ENCODE peak calls at places on chromosomes 6 and 20, in eight cellular contexts. H is aorta, K is transverse colon, Q is pancreas, G is upper lobe of left lung, C is IMR-90, Z is ovary, P is psoas muscle. L is an unnamed sample.

GRCh38 chr6:109456710-109457595 is 1.4 kb upstream of the MICAL1 start:
- DNase-seq in H (peak; percentile 83), K (peak; percentile 73), Q (no peak), G (peak; percentile 83), C (peak; percentile 31), Z (peak; percentile 64), P (peak; percentile 86), L (peak; percentile 71)

GRCh38 chr6:5270093-5270680 is 8.9 kb downstream of the FARS2 start:
- DNase-seq in H (no peak), K (no peak), Q (no peak), G (no peak), C (no peak), Z (no peak), P (no peak), L (no peak)

GRCh38 chr20:38437796-38438195 is 2.7 kb upstream of the SNHG17 start:
- DNase-seq in H (no peak), K (no peak), Q (no peak), G (no peak), C (no peak), Z (no peak), P (no peak), L (no peak)

GRCh38 chr6:128209771-128210170 is 308.9 kb upstream of the THEMIS start:
- DNase-seq in H (no peak), K (no peak), Q (no peak), G (no peak), C (peak; percentile 79), Z (no peak), P (no peak), L (no peak)

GRCh38 chr20:62808211-62808865 is 3.7 kb downstream of the OGFR start:
- DNase-seq in H (peak; percentile 79), K (peak; percentile 72), Q (no peak), G (peak; percentile 74), C (peak; percentile 48), Z (peak; percentile 77), P (peak; percentile 83), L (peak; percentile 62)

GRCh38 chr6:156780117-156780641 is 3.0 kb downstream of the ARID1B start:
- DNase-seq in H (no peak), K (peak; percentile 63), Q (no peak), G (peak; percentile 88), C (peak; percentile 96), Z (no peak), P (no peak), L (peak; percentile 83)

GRCh38 chr20:24469116-24470030 is at the start of gene SYNDIG1:
- DNase-seq in H (no peak), K (no peak), Q (no peak), G (no peak), C (no peak), Z (no peak), P (no peak), L (no peak)

GRCh38 chr20:61521680-61522420 is 269.8 kb downstream of the CDH4 start:
- DNase-seq in H (no peak), K (no peak), Q (no peak), G (no peak), C (peak; percentile 42), Z (no peak), P (no peak), L (no peak)

GRCh38 chr6:87925373-87926060 is 122.1 kb upstream of the SPACA1 start:
- DNase-seq in H (no peak), K (peak; percentile 55), Q (no peak), G (no peak), C (no peak), Z (no peak), P (no peak), L (no peak)

GRCh38 chr20:44810061-44810390 is 320 bp downstream of the RIMS4 start:
- DNase-seq in H (peak; percentile 51), K (no peak), Q (no peak), G (no peak), C (no peak), Z (no peak), P (no peak), L (no peak)

GRCh38 chr6:90025418-90026089 is 131.3 kb downstream of the GJA10 start:
- DNase-seq in H (no peak), K (no peak), Q (no peak), G (no peak), C (peak; percentile 97), Z (no peak), P (no peak), L (peak; percentile 2)

GRCh38 chr6:52417675-52418111 is 2.4 kb upstream of the EFHC1 start:
- DNase-seq in H (no peak), K (no peak), Q (no peak), G (no peak), C (peak; percentile 68), Z (no peak), P (no peak), L (no peak)

GRCh38 chr6:138161118-138161433 is 663 bp upstream of the ARFGEF3 start:
- DNase-seq in H (no peak), K (no peak), Q (no peak), G (no peak), C (no peak), Z (no peak), P (no peak), L (peak; percentile 51)

GRCh38 chr6:958531-958930 is 265.6 kb upstream of the EXOC2 start:
- DNase-seq in H (no peak), K (no peak), Q (no peak), G (no peak), C (peak; percentile 89), Z (no peak), P (no peak), L (no peak)

GRCh38 chr6:152534541-152534940 is 102.6 kb downstream of the SYNE1 start:
- DNase-seq in H (no peak), K (no peak), Q (no peak), G (no peak), C (no peak), Z (no peak), P (no peak), L (no peak)

GRCh38 chr20:588476-588875 is 21.6 kb downstream of the TCF15 start:
- DNase-seq in H (no peak), K (no peak), Q (no peak), G (no peak), C (no peak), Z (no peak), P (no peak), L (no peak)

GRCh38 chr20:39269031-39269461 is 306.9 kb downstream of the DHX35 start:
- DNase-seq in H (no peak), K (peak; percentile 40), Q (peak; percentile 69), G (peak; percentile 24), C (peak; percentile 3), Z (peak; percentile 18), P (peak; percentile 74), L (peak; percentile 66)

DNA sequence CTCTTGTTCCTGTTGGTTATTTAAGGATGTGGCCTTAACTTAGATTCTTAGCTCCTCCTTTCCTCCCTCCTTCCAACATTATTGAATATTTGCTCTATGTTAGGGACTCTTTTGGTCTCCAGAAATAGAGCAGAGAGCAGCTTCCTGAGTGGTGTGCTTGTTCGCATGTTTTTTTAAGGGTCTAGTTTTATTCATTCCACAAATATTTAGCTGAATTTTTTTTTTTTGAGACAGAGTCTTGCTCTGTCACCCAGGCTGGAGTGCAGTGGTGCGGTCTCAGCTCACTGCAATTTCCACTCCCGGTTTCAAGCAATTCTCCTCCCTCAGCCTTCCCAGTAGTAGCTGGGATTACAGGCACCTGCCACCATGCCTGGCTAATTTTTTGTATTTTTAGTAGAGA is 169.2 kb downstream of the ZFAND3 start:
- DNase-seq in H (no peak), K (no peak), Q (no peak), G (no peak), C (no peak), Z (no peak), P (no peak), L (no peak)
- H3K27ac ChIP-seq in H (no peak overlapping the region), K (no peak overlapping the region), Q (no peak overlapping the region), G (no peak overlapping the region), C (no peak overlapping the region), Z (no peak overlapping the region), P (peak overlapping the region; percentile 73), L (peak overlapping the region; percentile 52)

DNA sequence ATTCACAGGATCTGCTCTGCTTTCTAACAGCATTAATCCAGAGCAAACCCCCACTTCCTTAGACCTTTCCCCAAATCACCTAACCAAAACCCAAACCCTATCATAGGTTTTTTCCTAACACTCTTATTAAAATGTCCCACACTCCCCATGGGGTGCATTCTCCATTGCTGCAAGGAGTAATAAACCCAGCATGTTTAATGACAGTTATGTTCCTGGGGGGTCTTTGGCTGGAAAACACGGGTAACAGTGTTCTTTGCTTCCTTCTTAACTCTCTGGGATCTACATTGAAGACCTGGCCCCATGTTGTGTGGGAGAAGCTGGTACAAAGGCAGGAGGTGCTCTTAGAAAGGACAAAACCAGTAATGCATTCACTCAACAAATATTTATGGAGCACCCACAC is 16.1 kb downstream of the TRIM31 start:
- DNase-seq in H (no peak), K (no peak), Q (no peak), G (no peak), C (no peak), Z (no peak), P (no peak), L (no peak)
- H3K4me1 ChIP-seq in H (no peaks in the 10 kb centered on the region), K (peaks cover 45% of the 10 kb centered on the region), Q (peaks cover 7% of the 10 kb centered on the region), G (peaks cover 11% of the 10 kb centered on the region), C (peaks cover 3% of the 10 kb centered on the region), Z (peaks cover 11% of the 10 kb centered on the region), P (peaks cover 16% of the 10 kb centered on the region), L (peaks cover 31% of the 10 kb centered on the region)

GRCh38 chr6:22251331-22251730 is 45.5 kb downstream of the PRL start:
- DNase-seq in H (no peak), K (no peak), Q (no peak), G (no peak), C (peak; percentile 75), Z (no peak), P (no peak), L (no peak)

GRCh38 chr6:22248513-22249308 is 48.1 kb downstream of the PRL start:
- DNase-seq in H (no peak), K (no peak), Q (no peak), G (no peak), C (peak; percentile 83), Z (no peak), P (no peak), L (no peak)

GRCh38 chr6:22249646-22250045 is 47.2 kb downstream of the PRL start:
- DNase-seq in H (no peak), K (no peak), Q (no peak), G (no peak), C (no peak), Z (no peak), P (no peak), L (no peak)

GRCh38 chr6:22247916-22248482 is 48.8 kb downstream of the PRL start:
- DNase-seq in H (no peak), K (no peak), Q (no peak), G (no peak), C (no peak), Z (no peak), P (no peak), L (no peak)

GRCh38 chr6:22250486-22250885 is 46.4 kb downstream of the PRL start:
- DNase-seq in H (no peak), K (no peak), Q (no peak), G (no peak), C (no peak), Z (no peak), P (no peak), L (no peak)
- H3K9me3 ChIP-seq in H (no peaks in the 10 kb centered on the region), K (no peaks in the 10 kb centered on the region), Q (no peaks in the 10 kb centered on the region), G (no peaks in the 10 kb centered on the region), C (no peaks in the 10 kb centered on the region), Z (no peaks in the 10 kb centered on the region), P (no peaks in the 10 kb centered on the region), L (no peaks in the 10 kb centered on the region)

DNA sequence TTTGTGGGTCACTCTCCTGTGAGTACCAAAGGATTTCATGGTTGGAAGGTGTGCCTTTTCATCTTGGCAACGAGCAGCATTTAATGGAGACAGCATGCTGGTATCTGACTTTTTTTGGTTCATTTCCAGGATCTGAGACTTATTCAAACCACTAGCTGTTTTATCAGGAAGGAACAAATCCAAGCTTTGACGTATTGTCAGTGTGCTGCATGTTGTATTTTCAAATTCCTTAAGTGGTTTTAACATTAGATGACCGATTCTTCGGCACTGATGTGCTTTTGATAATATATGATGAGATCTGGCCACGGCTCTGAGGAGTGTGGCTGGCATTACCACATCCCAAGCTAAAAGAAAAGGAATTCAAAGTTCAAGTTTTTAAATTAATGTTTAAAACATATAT is 6.4 kb downstream of the RMND1 start:
- DNase-seq in H (no peak), K (no peak), Q (no peak), G (no peak), C (peak; percentile 95), Z (no peak), P (no peak), L (no peak)
- H3K27ac ChIP-seq in H (peak overlapping the region; percentile 63), K (peak overlapping the region; percentile 58), Q (no peak overlapping the region), G (peak overlapping the region; percentile 21), C (peak overlapping the region; percentile 26), Z (peak overlapping the region; percentile 17), P (peak overlapping the region; percentile 63), L (peak overlapping the region; percentile 72)

L was measured in adrenal gland.